ENCODE peak calls at places on chromosomes 5 and 9, in nine cellular contexts. One of them, this sample, is unnamed.

GRCh38 chr5:169651526-169651925 is 14.5 kb downstream of the DOCK2 start:
- DNase-seq in right lobe of liver: no peak
- DNase-seq in SK-N-SH: peak; percentile 33
- DNase-seq in body of pancreas: no peak
- DNase-seq in CD8-positive, alpha-beta memory T cell: no peak
- DNase-seq in spleen: no peak
- DNase-seq in SJSA1: no peak
- DNase-seq in substantia nigra: no peak
- DNase-seq in upper lobe of right lung: no peak
- DNase-seq in this sample: no peak

GRCh38 chr5:127425868-127426267 is 91.6 kb upstream of the PRRC1 start:
- DNase-seq in right lobe of liver: no peak
- DNase-seq in SK-N-SH: peak; percentile 36
- DNase-seq in body of pancreas: no peak
- DNase-seq in CD8-positive, alpha-beta memory T cell: no peak
- DNase-seq in spleen: no peak
- DNase-seq in SJSA1: no peak
- DNase-seq in substantia nigra: no peak
- DNase-seq in upper lobe of right lung: no peak
- DNase-seq in this sample: no peak

GRCh38 chr5:34499001-34499734 is 157.0 kb upstream of the RAI14 start:
- DNase-seq in right lobe of liver: no peak
- DNase-seq in SK-N-SH: no peak
- DNase-seq in body of pancreas: no peak
- DNase-seq in CD8-positive, alpha-beta memory T cell: no peak
- DNase-seq in spleen: no peak
- DNase-seq in SJSA1: peak; percentile 66
- DNase-seq in substantia nigra: no peak
- DNase-seq in upper lobe of right lung: no peak
- DNase-seq in this sample: no peak

GRCh38 chr5:1564182-1564748 is 40.5 kb upstream of the LPCAT1 start:
- DNase-seq in right lobe of liver: peak; percentile 70
- DNase-seq in SK-N-SH: no peak
- DNase-seq in body of pancreas: no peak
- DNase-seq in CD8-positive, alpha-beta memory T cell: no peak
- DNase-seq in spleen: no peak
- DNase-seq in SJSA1: no peak
- DNase-seq in substantia nigra: peak; percentile 50
- DNase-seq in upper lobe of right lung: no peak
- DNase-seq in this sample: no peak

GRCh38 chr9:18452276-18452675 is 21.7 kb upstream of the ADAMTSL1 start:
- DNase-seq in right lobe of liver: no peak
- DNase-seq in SK-N-SH: no peak
- DNase-seq in body of pancreas: no peak
- DNase-seq in CD8-positive, alpha-beta memory T cell: no peak
- DNase-seq in spleen: no peak
- DNase-seq in SJSA1: no peak
- DNase-seq in substantia nigra: no peak
- DNase-seq in upper lobe of right lung: no peak
- DNase-seq in this sample: no peak

GRCh38 chr5:76980518-76981144 is 27.8 kb downstream of the CRHBP start:
- DNase-seq in right lobe of liver: no peak
- DNase-seq in SK-N-SH: no peak
- DNase-seq in body of pancreas: no peak
- DNase-seq in CD8-positive, alpha-beta memory T cell: no peak
- DNase-seq in spleen: no peak
- DNase-seq in SJSA1: no peak
- DNase-seq in substantia nigra: no peak
- DNase-seq in upper lobe of right lung: no peak
- DNase-seq in this sample: no peak

GRCh38 chr9:37926737-37927590 is 23.0 kb upstream of the SLC25A51 start:
- DNase-seq in right lobe of liver: no peak
- DNase-seq in SK-N-SH: no peak
- DNase-seq in body of pancreas: no peak
- DNase-seq in CD8-positive, alpha-beta memory T cell: no peak
- DNase-seq in spleen: no peak
- DNase-seq in SJSA1: peak; percentile 25
- DNase-seq in substantia nigra: no peak
- DNase-seq in upper lobe of right lung: no peak
- DNase-seq in this sample: no peak

GRCh38 chr5:38154615-38155204 is 103.6 kb upstream of the EGFLAM start:
- DNase-seq in right lobe of liver: peak; percentile 50
- DNase-seq in SK-N-SH: no peak
- DNase-seq in body of pancreas: no peak
- DNase-seq in CD8-positive, alpha-beta memory T cell: no peak
- DNase-seq in spleen: no peak
- DNase-seq in SJSA1: peak; percentile 28
- DNase-seq in substantia nigra: peak; percentile 25
- DNase-seq in upper lobe of right lung: no peak
- DNase-seq in this sample: no peak

GRCh38 chr5:109981979-109982378 is 292.3 kb downstream of the MAN2A1 start:
- DNase-seq in right lobe of liver: no peak
- DNase-seq in SK-N-SH: no peak
- DNase-seq in body of pancreas: no peak
- DNase-seq in CD8-positive, alpha-beta memory T cell: no peak
- DNase-seq in spleen: no peak
- DNase-seq in SJSA1: no peak
- DNase-seq in substantia nigra: no peak
- DNase-seq in upper lobe of right lung: no peak
- DNase-seq in this sample: no peak

GRCh38 chr5:112742424-112742823 is 4.7 kb downstream of the APC start:
- DNase-seq in right lobe of liver: no peak
- DNase-seq in SK-N-SH: no peak
- DNase-seq in body of pancreas: no peak
- DNase-seq in CD8-positive, alpha-beta memory T cell: no peak
- DNase-seq in spleen: no peak
- DNase-seq in SJSA1: no peak
- DNase-seq in substantia nigra: peak; percentile 82
- DNase-seq in upper lobe of right lung: no peak
- DNase-seq in this sample: peak; percentile 54

GRCh38 chr5:76408104-76408644 is 5.1 kb downstream of the IQGAP2 start:
- DNase-seq in right lobe of liver: no peak
- DNase-seq in SK-N-SH: no peak
- DNase-seq in body of pancreas: no peak
- DNase-seq in CD8-positive, alpha-beta memory T cell: no peak
- DNase-seq in spleen: no peak
- DNase-seq in SJSA1: no peak
- DNase-seq in substantia nigra: no peak
- DNase-seq in upper lobe of right lung: no peak
- DNase-seq in this sample: no peak

DNA sequence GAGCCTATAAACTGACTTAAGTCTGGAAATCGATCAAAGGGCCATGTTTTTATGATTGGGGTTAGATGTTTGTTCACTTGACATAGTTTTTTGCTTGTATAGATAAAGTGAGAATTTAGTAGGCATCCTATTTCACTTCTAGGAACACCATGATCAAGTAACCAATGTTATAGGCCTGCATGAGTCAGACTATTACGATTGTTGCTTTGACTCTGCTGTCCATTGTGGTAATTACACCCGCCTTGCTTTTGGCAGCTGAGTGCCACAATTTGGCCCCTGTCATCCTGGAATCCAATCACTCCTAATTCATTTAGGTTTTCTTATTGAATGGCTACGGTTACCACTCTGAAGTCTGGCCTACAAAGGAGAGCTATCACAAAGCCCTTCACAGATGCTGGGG is 67.8 kb upstream of the IL33 start:
- DNase-seq in right lobe of liver: no peak
- DNase-seq in SK-N-SH: no peak
- DNase-seq in body of pancreas: no peak
- DNase-seq in CD8-positive, alpha-beta memory T cell: no peak
- DNase-seq in spleen: no peak
- DNase-seq in SJSA1: no peak
- DNase-seq in substantia nigra: no peak
- DNase-seq in upper lobe of right lung: no peak
- DNase-seq in this sample: no peak
- H3K27ac ChIP-seq in right lobe of liver: no peak overlapping the region
- H3K27ac ChIP-seq in SK-N-SH: no peak overlapping the region
- H3K27ac ChIP-seq in body of pancreas: no peak overlapping the region
- H3K27ac ChIP-seq in CD8-positive, alpha-beta memory T cell: no peak overlapping the region
- H3K27ac ChIP-seq in spleen: no peak overlapping the region
- H3K27ac ChIP-seq in SJSA1: no peak overlapping the region
- H3K27ac ChIP-seq in substantia nigra: no peak overlapping the region
- H3K27ac ChIP-seq in upper lobe of right lung: no peak overlapping the region
- H3K27ac ChIP-seq in this sample: no peak overlapping the region

GRCh38 chr9:135450956-135451355 is 28.6 kb upstream of the PPP1R26 start:
- DNase-seq in right lobe of liver: no peak
- DNase-seq in SK-N-SH: no peak
- DNase-seq in body of pancreas: no peak
- DNase-seq in CD8-positive, alpha-beta memory T cell: no peak
- DNase-seq in spleen: no peak
- DNase-seq in SJSA1: no peak
- DNase-seq in substantia nigra: no peak
- DNase-seq in upper lobe of right lung: no peak
- DNase-seq in this sample: no peak

GRCh38 chr9:135455401-135456030 is 24.1 kb upstream of the PPP1R26 start:
- DNase-seq in right lobe of liver: no peak
- DNase-seq in SK-N-SH: no peak
- DNase-seq in body of pancreas: no peak
- DNase-seq in CD8-positive, alpha-beta memory T cell: no peak
- DNase-seq in spleen: no peak
- DNase-seq in SJSA1: no peak
- DNase-seq in substantia nigra: no peak
- DNase-seq in upper lobe of right lung: no peak
- DNase-seq in this sample: no peak

GRCh38 chr9:135461936-135462335 is 17.6 kb upstream of the PPP1R26 start:
- DNase-seq in right lobe of liver: no peak
- DNase-seq in SK-N-SH: no peak
- DNase-seq in body of pancreas: no peak
- DNase-seq in CD8-positive, alpha-beta memory T cell: no peak
- DNase-seq in spleen: no peak
- DNase-seq in SJSA1: no peak
- DNase-seq in substantia nigra: no peak
- DNase-seq in upper lobe of right lung: no peak
- DNase-seq in this sample: no peak

GRCh38 chr9:135454737-135455136 is 24.8 kb upstream of the PPP1R26 start:
- DNase-seq in right lobe of liver: no peak
- DNase-seq in SK-N-SH: no peak
- DNase-seq in body of pancreas: no peak
- DNase-seq in CD8-positive, alpha-beta memory T cell: no peak
- DNase-seq in spleen: no peak
- DNase-seq in SJSA1: no peak
- DNase-seq in substantia nigra: no peak
- DNase-seq in upper lobe of right lung: no peak
- DNase-seq in this sample: no peak

GRCh38 chr9:135456436-135457104 is 23.0 kb upstream of the PPP1R26 start:
- DNase-seq in right lobe of liver: no peak
- DNase-seq in SK-N-SH: peak; percentile 54
- DNase-seq in body of pancreas: no peak
- DNase-seq in CD8-positive, alpha-beta memory T cell: no peak
- DNase-seq in spleen: no peak
- DNase-seq in SJSA1: no peak
- DNase-seq in substantia nigra: no peak
- DNase-seq in upper lobe of right lung: no peak
- DNase-seq in this sample: no peak
- H3K27ac ChIP-seq in right lobe of liver: no peak overlapping the region
- H3K27ac ChIP-seq in SK-N-SH: no peak overlapping the region
- H3K27ac ChIP-seq in body of pancreas: no peak overlapping the region
- H3K27ac ChIP-seq in CD8-positive, alpha-beta memory T cell: no peak overlapping the region
- H3K27ac ChIP-seq in spleen: no peak overlapping the region
- H3K27ac ChIP-seq in SJSA1: no peak overlapping the region
- H3K27ac ChIP-seq in substantia nigra: no peak overlapping the region
- H3K27ac ChIP-seq in upper lobe of right lung: no peak overlapping the region
- H3K27ac ChIP-seq in this sample: no peak overlapping the region

DNA sequence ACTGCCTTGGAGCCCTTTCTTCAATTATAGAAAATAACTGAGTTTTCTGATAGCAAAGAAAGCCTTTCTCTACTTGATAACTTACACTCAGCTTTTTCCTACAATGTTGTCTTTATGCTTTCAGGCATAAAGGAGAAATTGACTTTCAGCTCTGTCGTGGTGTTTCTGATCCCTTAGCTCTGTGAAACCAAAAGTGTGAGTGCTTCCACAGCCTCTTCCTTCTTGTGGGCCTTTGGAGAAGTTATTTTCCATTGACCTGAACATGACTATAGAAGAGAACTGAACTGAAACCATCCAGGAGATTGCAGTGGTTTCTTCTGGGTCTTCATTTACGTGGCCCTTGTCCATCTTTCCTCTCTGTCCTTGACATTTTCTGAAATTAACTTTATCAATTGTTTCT is 59.5 kb upstream of the EQTN start:
- DNase-seq in right lobe of liver: no peak
- DNase-seq in SK-N-SH: no peak
- DNase-seq in body of pancreas: no peak
- DNase-seq in CD8-positive, alpha-beta memory T cell: no peak
- DNase-seq in spleen: no peak
- DNase-seq in SJSA1: no peak
- DNase-seq in substantia nigra: no peak
- DNase-seq in upper lobe of right lung: no peak
- DNase-seq in this sample: no peak
- H3K27ac ChIP-seq in right lobe of liver: no peak overlapping the region
- H3K27ac ChIP-seq in SK-N-SH: no peak overlapping the region
- H3K27ac ChIP-seq in body of pancreas: no peak overlapping the region
- H3K27ac ChIP-seq in CD8-positive, alpha-beta memory T cell: no peak overlapping the region
- H3K27ac ChIP-seq in spleen: no peak overlapping the region
- H3K27ac ChIP-seq in SJSA1: no peak overlapping the region
- H3K27ac ChIP-seq in substantia nigra: peak overlapping the region; percentile 72
- H3K27ac ChIP-seq in upper lobe of right lung: no peak overlapping the region
- H3K27ac ChIP-seq in this sample: peak overlapping the region; percentile 38

GRCh38 chr5:176647030-176647869 is at the start of gene TSPAN17:
- DNase-seq in right lobe of liver: peak; percentile 100
- DNase-seq in SK-N-SH: peak; percentile 100
- DNase-seq in body of pancreas: peak; percentile 100
- DNase-seq in CD8-positive, alpha-beta memory T cell: peak; percentile 94
- DNase-seq in spleen: peak; percentile 100
- DNase-seq in SJSA1: peak; percentile 99
- DNase-seq in substantia nigra: peak; percentile 100
- DNase-seq in upper lobe of right lung: peak; percentile 100
- DNase-seq in this sample: peak; percentile 99
- H3K27ac ChIP-seq in right lobe of liver: peak within 1 kb of the TSS; percentile 33
- H3K27ac ChIP-seq in SK-N-SH: peak within 1 kb of the TSS; percentile 52
- H3K27ac ChIP-seq in body of pancreas: peak within 1 kb of the TSS; percentile 40
- H3K27ac ChIP-seq in CD8-positive, alpha-beta memory T cell: peak within 1 kb of the TSS; percentile 69
- H3K27ac ChIP-seq in spleen: peak within 1 kb of the TSS; percentile 72
- H3K27ac ChIP-seq in SJSA1: peak within 1 kb of the TSS; percentile 52
- H3K27ac ChIP-seq in substantia nigra: peak within 1 kb of the TSS; percentile 84
- H3K27ac ChIP-seq in upper lobe of right lung: peak within 1 kb of the TSS; percentile 77
- H3K27ac ChIP-seq in this sample: peak within 1 kb of the TSS; percentile 87

GRCh38 chr9:136347472-136348256 is 15.9 kb downstream of the DNLZ start:
- DNase-seq in right lobe of liver: no peak
- DNase-seq in SK-N-SH: peak; percentile 66
- DNase-seq in body of pancreas: no peak
- DNase-seq in CD8-positive, alpha-beta memory T cell: no peak
- DNase-seq in spleen: no peak
- DNase-seq in SJSA1: no peak
- DNase-seq in substantia nigra: no peak
- DNase-seq in upper lobe of right lung: no peak
- DNase-seq in this sample: no peak
- H3K27ac ChIP-seq in right lobe of liver: no peak overlapping the region
- H3K27ac ChIP-seq in SK-N-SH: no peak overlapping the region
- H3K27ac ChIP-seq in body of pancreas: no peak overlapping the region
- H3K27ac ChIP-seq in CD8-positive, alpha-beta memory T cell: no peak overlapping the region
- H3K27ac ChIP-seq in spleen: no peak overlapping the region
- H3K27ac ChIP-seq in SJSA1: no peak overlapping the region
- H3K27ac ChIP-seq in substantia nigra: no peak overlapping the region
- H3K27ac ChIP-seq in upper lobe of right lung: no peak overlapping the region
- H3K27ac ChIP-seq in this sample: no peak overlapping the region

GRCh38 chr9:93093081-93093448 is 3.0 kb upstream of the CARD19 start:
- DNase-seq in right lobe of liver: peak; percentile 6
- DNase-seq in SK-N-SH: no peak
- DNase-seq in body of pancreas: peak; percentile 8
- DNase-seq in CD8-positive, alpha-beta memory T cell: no peak
- DNase-seq in spleen: peak; percentile 28
- DNase-seq in SJSA1: no peak
- DNase-seq in substantia nigra: no peak
- DNase-seq in upper lobe of right lung: peak; percentile 19
- DNase-seq in this sample: no peak
- H3K27ac ChIP-seq in right lobe of liver: no peak overlapping the region
- H3K27ac ChIP-seq in SK-N-SH: no peak overlapping the region
- H3K27ac ChIP-seq in body of pancreas: no peak overlapping the region
- H3K27ac ChIP-seq in CD8-positive, alpha-beta memory T cell: no peak overlapping the region
- H3K27ac ChIP-seq in spleen: peak overlapping the region; percentile 95
- H3K27ac ChIP-seq in SJSA1: no peak overlapping the region
- H3K27ac ChIP-seq in substantia nigra: peak overlapping the region; percentile 55
- H3K27ac ChIP-seq in upper lobe of right lung: peak overlapping the region; percentile 95
- H3K27ac ChIP-seq in this sample: peak overlapping the region; percentile 44

GRCh38 chr5:132273631-132274030 is 16.1 kb downstream of the PDLIM4 start:
- DNase-seq in right lobe of liver: no peak
- DNase-seq in SK-N-SH: no peak
- DNase-seq in body of pancreas: no peak
- DNase-seq in CD8-positive, alpha-beta memory T cell: no peak
- DNase-seq in spleen: no peak
- DNase-seq in SJSA1: no peak
- DNase-seq in substantia nigra: no peak
- DNase-seq in upper lobe of right lung: no peak
- DNase-seq in this sample: no peak
- H3K27ac ChIP-seq in right lobe of liver: no peak overlapping the region
- H3K27ac ChIP-seq in SK-N-SH: no peak overlapping the region
- H3K27ac ChIP-seq in body of pancreas: no peak overlapping the region
- H3K27ac ChIP-seq in CD8-positive, alpha-beta memory T cell: no peak overlapping the region
- H3K27ac ChIP-seq in spleen: no peak overlapping the region
- H3K27ac ChIP-seq in SJSA1: no peak overlapping the region
- H3K27ac ChIP-seq in substantia nigra: no peak overlapping the region
- H3K27ac ChIP-seq in upper lobe of right lung: no peak overlapping the region
- H3K27ac ChIP-seq in this sample: no peak overlapping the region